ENCODE peak calls at places on chromosome 10, in four cellular contexts. G, T, D and L are unnamed samples.

GRCh38 chr10:29699621-29700020 is 64.8 kb upstream of the SVIL start:
- DNase-seq in G (no peak), T (no peak), D (no peak), L (no peak)

GRCh38 chr10:55629792-55630490 is 731.1 kb downstream of the ZWINT start:
- DNase-seq in G (peak), T (no peak), D (peak), L (no peak)

GRCh38 chr10:43237128-43237527 is 29.7 kb downstream of the RASGEF1A start:
- DNase-seq in G (no peak), T (no peak), D (no peak), L (no peak)

GRCh38 chr10:44804661-44805060 is 106.5 kb upstream of the TMEM72 start:
- DNase-seq in G (no peak), T (no peak), D (no peak), L (no peak)

GRCh38 chr10:7260412-7260900 is 150.4 kb downstream of the SFMBT2 start:
- DNase-seq in G (no peak), T (peak), D (peak), L (peak)

GRCh38 chr10:62056660-62057059 is 155.2 kb downstream of the ARID5B start:
- DNase-seq in G (no peak), T (no peak), D (no peak), L (no peak)

GRCh38 chr10:122861724-122862161 is 16.1 kb upstream of the CUZD1 start:
- DNase-seq in G (no peak), T (peak), D (no peak), L (no peak)

GRCh38 chr10:110691139-110691538 is 47.0 kb downstream of the RBM20 start:
- DNase-seq in G (no peak), T (no peak), D (no peak), L (no peak)

GRCh38 chr10:109067051-109067450 is 856.3 kb downstream of the XPNPEP1 start:
- DNase-seq in G (no peak), T (no peak), D (no peak), L (no peak)

GRCh38 chr10:15408557-15408956 is 37.5 kb upstream of the FAM171A1 start:
- DNase-seq in G (no peak), T (no peak), D (no peak), L (no peak)

GRCh38 chr10:80589726-80590373 is 52.1 kb downstream of the SH2D4B start:
- DNase-seq in G (no peak), T (no peak), D (no peak), L (no peak)

GRCh38 chr10:58851606-58852005 is 324.8 kb upstream of the PHYHIPL start:
- DNase-seq in G (no peak), T (peak), D (no peak), L (no peak)

GRCh38 chr10:35271086-35271834 is 65.0 kb upstream of the CCNY start:
- DNase-seq in G (peak), T (no peak), D (no peak), L (no peak)

GRCh38 chr10:32366111-32366510 is 19.2 kb upstream of the EPC1 start:
- DNase-seq in G (no peak), T (no peak), D (no peak), L (no peak)

GRCh38 chr10:126919426-126919825 is 14.2 kb downstream of the DOCK1 start:
- DNase-seq in G (no peak), T (no peak), D (no peak), L (no peak)

GRCh38 chr10:27625452-27626345 is 119.9 kb downstream of the MKX start:
- DNase-seq in G (no peak), T (no peak), D (no peak), L (no peak)

GRCh38 chr10:97648557-97649404 is 8.3 kb downstream of the PI4K2A start:
- DNase-seq in G (no peak), T (peak), D (no peak), L (no peak)

GRCh38 chr10:16887565-16887964 is 70.3 kb upstream of the RSU1 start:
- DNase-seq in G (no peak), T (no peak), D (no peak), L (no peak)

GRCh38 chr10:51260376-51260775 is 186.1 kb downstream of the PRKG1 start:
- DNase-seq in G (no peak), T (no peak), D (no peak), L (no peak)

GRCh38 chr10:133306097-133306476 is 2.6 kb downstream of the TUBGCP2 start:
- DNase-seq in G (no peak), T (no peak), D (no peak), L (no peak)

GRCh38 chr10:115503546-115503945 is 410.4 kb downstream of the ATRNL1 start:
- DNase-seq in G (no peak), T (no peak), D (no peak), L (no peak)

GRCh38 chr10:61662794-61663259 is at the start of gene CABCOCO1:
- DNase-seq in G (peak), T (peak), D (peak), L (no peak)

GRCh38 chr10:97150191-97150590 is 35.6 kb downstream of the SLIT1 start:
- DNase-seq in G (no peak), T (no peak), D (no peak), L (no peak)

GRCh38 chr10:21769041-21769440 is 234.5 kb downstream of the DNAJC1 start:
- DNase-seq in G (no peak), T (no peak), D (no peak), L (no peak)

GRCh38 chr10:103451091-103451801 is 924 bp downstream of the CALHM2 start:
- DNase-seq in G (no peak), T (peak), D (peak), L (peak)

GRCh38 chr10:48412081-48412480 is 105.6 kb downstream of the MAPK8 start:
- DNase-seq in G (no peak), T (no peak), D (no peak), L (no peak)

GRCh38 chr10:1896153-1896552 is 158.8 kb upstream of the ADARB2 start:
- DNase-seq in G (no peak), T (no peak), D (no peak), L (no peak)